ENCODE peak calls at places on chromosomes 3 and 15, in seven cellular contexts. R, H, Q, F, Y, D and T are unnamed samples.
A peak's percentile ranks its signal among the peaks of the same experiment; 100 is the strongest.

GRCh38 chr3:98732239-98733054 is 30.7 kb upstream of the ST3GAL6 start:
- DNase-seq in H (no peak), D (no peak), F (peak; percentile 80), R (peak; percentile 60), Q (peak; percentile 80), Y (peak; percentile 69), T (peak; percentile 56)

GRCh38 chr15:101426761-101427333 is 62.7 kb downstream of the PCSK6 start:
- DNase-seq in F (no peak), R (no peak), D (no peak), Y (no peak), H (no peak), Q (no peak), T (no peak)

GRCh38 chr15:95932141-95932540 is 398.4 kb upstream of the NR2F2 start:
- DNase-seq in D (no peak), F (no peak), H (no peak), Y (no peak), Q (no peak), R (no peak), T (no peak)

GRCh38 chr3:101124125-101124524 is 130.9 kb upstream of the ABI3BP start:
- DNase-seq in D (no peak), H (no peak), R (no peak), F (no peak), Y (no peak), Q (no peak), T (no peak)

GRCh38 chr3:99544819-99545281 is 93.5 kb upstream of the COL8A1 start:
- DNase-seq in H (no peak), F (no peak), Y (no peak), D (peak; percentile 32), Q (no peak), R (no peak), T (no peak)

GRCh38 chr3:13709706-13710105 is 160.8 kb downstream of the FBLN2 start:
- DNase-seq in H (no peak), Y (peak; percentile 2), R (no peak), Q (no peak), F (no peak), D (no peak), T (no peak)

GRCh38 chr3:132290833-132291232 is 26.4 kb upstream of the ACP3 start:
- DNase-seq in F (no peak), R (peak; percentile 80), D (peak; percentile 91), Y (no peak), Q (no peak), H (no peak), T (no peak)

GRCh38 chr3:33577173-33577572 is 137.0 kb upstream of the UBP1 start:
- DNase-seq in F (no peak), D (no peak), R (no peak), H (no peak), Q (no peak), Y (peak; percentile 22), T (no peak)

GRCh38 chr3:157602424-157602823 is 99.2 kb upstream of the VEPH1 start:
- DNase-seq in Y (no peak), D (no peak), F (no peak), R (no peak), Q (no peak), H (no peak), T (no peak)

GRCh38 chr3:131303848-131304247 is 77.7 kb upstream of the NUDT16 start:
- DNase-seq in Q (no peak), Y (no peak), R (no peak), H (no peak), D (peak; percentile 26), F (no peak), T (no peak)

GRCh38 chr15:79179108-79179561 is 88.6 kb upstream of the RASGRF1 start:
- DNase-seq in D (peak; percentile 6), R (peak; percentile 12), Q (no peak), H (no peak), F (no peak), Y (no peak), T (peak; percentile 48)

GRCh38 chr15:87496795-87497194 is 759.7 kb downstream of the NTRK3 start:
- DNase-seq in Q (no peak), F (no peak), H (no peak), D (no peak), R (no peak), Y (no peak), T (no peak)

GRCh38 chr3:151154566-151154965 is 48.5 kb downstream of the GPR171 start:
- DNase-seq in R (no peak), Y (no peak), H (no peak), F (no peak), D (no peak), Q (no peak), T (no peak)

GRCh38 chr3:146160233-146160963 is 586 bp downstream of the PLOD2 start:
- DNase-seq in H (peak; percentile 57), D (peak; percentile 80), Y (peak; percentile 83), F (peak; percentile 91), R (peak; percentile 90), Q (peak; percentile 74), T (peak; percentile 89)

GRCh38 chr3:47802734-47803477 is at the start of gene DHX30:
- DNase-seq in R (peak; percentile 80), F (peak; percentile 91), D (peak; percentile 86), Y (peak; percentile 87), H (peak; percentile 61), Q (peak; percentile 94), T (peak; percentile 85)

GRCh38 chr3:170465935-170466334 is 47.3 kb downstream of the CLDN11 start:
- DNase-seq in Y (no peak), Q (no peak), D (no peak), R (no peak), F (no peak), H (no peak), T (no peak)
- H3K27me3 ChIP-seq in Y (no peaks in the 10 kb centered on the region), Q (no peaks in the 10 kb centered on the region), D (no peaks in the 10 kb centered on the region), R (no peaks in the 10 kb centered on the region), F (no peaks in the 10 kb centered on the region), H (no peaks in the 10 kb centered on the region), T (no peaks in the 10 kb centered on the region)

GRCh38 chr3:58835075-58835474 is 168.5 kb upstream of the FAM3D start:
- DNase-seq in D (no peak), H (no peak), F (no peak), Y (no peak), Q (no peak), R (no peak), T (no peak)

GRCh38 chr3:58837141-58837862 is 170.7 kb upstream of the FAM3D start:
- DNase-seq in H (no peak), Q (no peak), F (no peak), R (no peak), Y (no peak), D (no peak), T (no peak)

GRCh38 chr3:58839964-58840363 is 173.4 kb upstream of the FAM3D start:
- DNase-seq in Q (no peak), R (no peak), F (no peak), D (no peak), H (no peak), Y (no peak), T (no peak)

GRCh38 chr3:58837863-58838255 is 171.3 kb upstream of the FAM3D start:
- DNase-seq in D (no peak), Q (no peak), Y (no peak), H (no peak), F (no peak), R (no peak), T (no peak)

DNA sequence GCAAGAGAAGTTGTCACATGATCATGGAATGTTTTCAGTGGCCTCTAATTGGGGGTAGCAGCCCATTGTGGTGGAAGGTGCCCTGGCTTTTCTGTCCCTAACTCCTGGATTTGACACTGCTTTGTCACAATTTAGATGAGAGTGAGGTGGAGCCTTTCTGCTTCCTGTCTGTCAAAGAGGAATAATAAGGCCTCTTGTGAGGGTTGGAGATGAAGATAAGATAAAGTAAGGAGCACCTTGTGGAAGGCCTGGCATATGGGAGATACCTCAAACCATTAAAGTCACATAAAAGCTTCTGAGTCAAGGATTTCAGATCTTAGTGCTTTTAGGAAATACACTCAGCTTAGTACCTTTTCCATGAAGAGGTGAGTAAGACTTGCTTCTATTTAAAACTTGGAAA is 172.6 kb upstream of the FAM3D start:
- DNase-seq in Y (no peak), F (no peak), D (no peak), R (no peak), H (no peak), Q (no peak), T (no peak)
- H3K4me3 ChIP-seq in Y (no peak overlapping the region), F (no peak overlapping the region), D (no peak overlapping the region), R (no peak overlapping the region), H (no peak overlapping the region), Q (no peak overlapping the region), T (no peak overlapping the region)

GRCh38 chr15:67835349-67836133 is 4.3 kb downstream of the RNU6-1 start:
- DNase-seq in Q (no peak), H (no peak), R (no peak), F (peak; percentile 72), Y (no peak), D (no peak), T (no peak)

GRCh38 chr15:67836134-67836455 is 3.8 kb downstream of the RNU6-1 start:
- DNase-seq in D (no peak), Y (no peak), H (no peak), Q (no peak), R (no peak), F (peak; percentile 48), T (no peak)

GRCh38 chr15:67834593-67835348 is 5.1 kb downstream of the RNU6-1 start:
- DNase-seq in D (no peak), Q (no peak), H (no peak), R (no peak), Y (no peak), F (peak; percentile 72), T (no peak)

GRCh38 chr15:67836955-67837354 is 2.9 kb downstream of the RNU6-1 start:
- DNase-seq in R (no peak), H (no peak), Y (no peak), Q (no peak), F (no peak), D (no peak), T (no peak)

DNA sequence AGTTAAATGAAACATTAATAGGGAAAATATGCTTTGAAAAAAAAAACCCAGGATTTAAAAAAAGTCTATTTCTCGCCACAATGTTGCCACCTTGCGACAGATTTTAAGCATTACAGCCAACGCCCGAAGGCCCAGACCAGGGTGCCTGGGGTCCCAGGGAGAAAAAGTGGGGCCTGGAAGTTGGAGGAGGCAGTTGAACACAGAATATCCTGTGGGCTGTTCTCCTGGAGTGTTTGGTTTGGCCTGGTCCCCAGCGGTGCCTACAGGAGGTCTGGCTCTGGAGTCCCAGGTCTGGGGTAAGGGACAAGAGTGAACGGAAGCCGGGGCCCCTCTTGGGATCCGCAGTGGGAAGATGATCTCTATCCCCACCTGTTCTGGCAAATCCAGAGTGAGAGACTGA is 3.4 kb downstream of the RNU6-1 start:
- DNase-seq in Y (peak; percentile 82), Q (no peak), H (no peak), R (peak; percentile 60), D (peak; percentile 60), F (peak; percentile 69), T (no peak)
- H3K9me3 ChIP-seq in Y (no peaks in the 10 kb centered on the region), Q (no peaks in the 10 kb centered on the region), H (no peaks in the 10 kb centered on the region), R (no peaks in the 10 kb centered on the region), D (no peaks in the 10 kb centered on the region), F (no peaks in the 10 kb centered on the region), T (no peaks in the 10 kb centered on the region)

DNA sequence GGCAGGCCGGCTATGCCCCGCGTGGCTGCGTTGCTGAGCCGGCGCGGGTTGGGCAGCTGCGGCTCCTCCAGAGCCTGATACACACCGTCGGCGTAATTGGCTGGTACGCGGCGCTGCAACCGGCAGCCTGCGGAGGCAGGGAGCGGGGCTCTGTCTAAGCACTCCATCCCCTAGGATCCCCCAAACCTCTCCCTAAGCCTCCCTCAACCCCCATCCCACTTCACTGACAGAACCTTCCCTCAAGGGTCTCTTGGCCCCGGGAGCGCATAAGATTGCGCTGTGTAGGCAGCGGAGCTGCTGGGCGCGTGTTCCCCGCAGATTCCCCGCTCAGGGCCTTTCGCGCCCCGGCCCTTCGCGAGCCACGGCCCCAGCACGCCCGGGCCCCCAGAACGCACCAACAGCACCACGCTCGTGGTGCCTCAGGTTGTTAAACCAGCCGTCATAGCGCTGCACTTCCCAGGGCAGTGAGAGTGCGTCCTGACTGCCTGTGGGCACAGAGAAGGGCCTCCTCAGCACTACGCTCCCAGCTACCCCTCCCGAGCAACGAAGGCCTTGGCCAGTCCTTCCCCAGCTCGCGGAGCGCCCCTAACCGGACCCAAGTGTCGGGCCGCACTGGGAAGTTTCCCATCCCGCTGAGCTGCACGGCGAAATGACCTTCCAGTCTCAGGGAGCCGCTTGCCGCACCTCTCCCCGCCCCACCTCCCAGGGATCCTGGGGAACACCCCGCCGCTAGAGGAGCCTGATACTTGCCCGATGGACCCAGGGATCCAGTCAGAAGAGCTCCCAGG is 1.2 kb downstream of the DUOX2 start:
- DNase-seq in F (peak; percentile 61), D (no peak), R (peak; percentile 39), Q (no peak), H (no peak), Y (no peak), T (no peak)
- H3K27me3 ChIP-seq in F (peaks cover 96% of the 10 kb centered on the region), D (peaks cover 79% of the 10 kb centered on the region), R (peaks cover 34% of the 10 kb centered on the region), Q (no peaks in the 10 kb centered on the region), H (peaks cover 17% of the 10 kb centered on the region), Y (peaks cover 42% of the 10 kb centered on the region), T (peaks cover 34% of the 10 kb centered on the region)